ENCODE peak calls at places on chromosome 11, in five cellular contexts. Z is heart right ventricle, B is heart left ventricle, C is ascending aorta, M is tibial artery. D is an unnamed sample.

GRCh38 chr11:2451916-2452694 is 7.3 kb downstream of the KCNQ1 start:
- DNase-seq in B (peak; percentile 37), M (peak; percentile 54), Z (no peak), C (no peak), D (no peak)

GRCh38 chr11:69126286-69126685 is 29.4 kb upstream of the SMIM38 start:
- DNase-seq in C (no peak), M (peak; percentile 57), B (no peak), Z (no peak), D (no peak)

GRCh38 chr11:67372232-67372992 is 986 bp downstream of the CLCF1 start:
- DNase-seq in B (no peak), M (no peak), C (no peak), Z (peak; percentile 53), D (no peak)

GRCh38 chr11:5280582-5281102 is 10.9 kb upstream of the HBE1 start:
- DNase-seq in B (no peak), M (peak; percentile 80), Z (peak; percentile 16), C (peak; percentile 73), D (peak; percentile 98)

GRCh38 chr11:70842256-70842655 is 410.1 kb downstream of the SHANK2 start:
- DNase-seq in B (no peak), M (no peak), C (no peak), Z (no peak), D (no peak)

GRCh38 chr11:102287963-102288744 is 29.1 kb upstream of the BIRC3 start:
- DNase-seq in B (no peak), C (peak; percentile 72), Z (no peak), M (no peak), D (peak; percentile 28)

GRCh38 chr11:1931791-1932480 is 12.4 kb downstream of the TNNT3 start:
- DNase-seq in Z (no peak), C (no peak), M (no peak), B (no peak), D (no peak)

GRCh38 chr11:19725379-19726079 is 12.9 kb downstream of the NAV2 start:
- DNase-seq in B (no peak), Z (no peak), C (peak; percentile 95), M (peak; percentile 87), D (no peak)

GRCh38 chr11:131491503-131491902 is 121.1 kb downstream of the NTM start:
- DNase-seq in B (no peak), C (no peak), Z (no peak), M (no peak), D (peak; percentile 60)

GRCh38 chr11:131498631-131499053 is 128.2 kb downstream of the NTM start:
- DNase-seq in C (no peak), Z (no peak), M (no peak), B (no peak), D (no peak)

GRCh38 chr11:131499199-131499598 is 128.8 kb downstream of the NTM start:
- DNase-seq in C (no peak), Z (no peak), B (no peak), M (no peak), D (no peak)

GRCh38 chr11:131495417-131495816 is 125.0 kb downstream of the NTM start:
- DNase-seq in Z (peak; percentile 52), B (no peak), C (no peak), M (no peak), D (no peak)
- H3K27ac ChIP-seq in Z (no peak overlapping the region), B (no peak overlapping the region), C (no peak overlapping the region), M (no peak overlapping the region), D (no peak overlapping the region)

DNA sequence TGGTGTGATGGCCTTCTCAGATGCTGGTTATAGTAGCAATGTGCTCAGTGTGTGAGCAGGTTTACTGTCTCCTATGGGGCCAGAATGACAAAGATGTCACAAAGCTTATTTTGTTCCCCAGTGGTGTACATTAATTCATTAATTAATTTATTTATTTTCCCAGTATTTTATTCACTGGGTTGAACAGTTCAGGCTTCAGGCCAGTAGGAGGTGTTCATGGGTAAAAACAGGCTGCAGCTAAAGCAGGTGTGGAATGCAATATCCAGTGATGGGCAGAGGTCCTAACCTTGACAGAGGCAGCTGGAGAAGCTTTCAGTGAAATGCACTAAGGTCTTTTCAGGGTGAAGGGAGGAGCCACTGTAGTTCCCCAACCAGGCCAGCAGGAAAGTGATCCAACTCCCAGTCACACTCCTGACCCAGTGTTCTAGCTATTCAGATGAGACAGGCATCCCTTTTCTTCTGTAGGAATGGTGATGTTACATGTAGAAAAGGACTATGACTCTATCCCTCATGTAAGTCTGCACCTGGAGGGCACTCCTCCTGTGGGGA is 7.8 kb upstream of the FANCF start:
- DNase-seq in Z (no peak), C (no peak), M (no peak), B (no peak), D (no peak)
- TF ChIP-seq CTCF in Z (no peak), C (no peak), M (no peak), B (no peak), D (peak; percentile 38)

DNA sequence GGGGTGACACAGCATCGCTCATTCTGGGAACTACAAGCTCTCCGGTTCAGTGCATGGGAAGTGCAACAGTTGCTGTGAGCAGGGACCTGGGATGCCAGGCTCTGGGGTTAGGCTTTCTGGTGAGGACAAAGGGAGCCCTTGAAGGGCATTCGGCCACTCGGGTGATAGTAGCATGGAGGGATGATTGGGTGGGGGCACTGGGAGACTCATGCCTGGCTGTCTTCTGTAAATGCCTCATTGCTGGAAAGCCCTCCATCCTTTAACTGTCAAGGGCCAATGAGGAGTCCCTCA is 9.9 kb downstream of the OAF start:
- DNase-seq in M (no peak), B (peak; percentile 51), C (no peak), Z (no peak), D (no peak)
- H3K27ac ChIP-seq in M (no peak overlapping the region), B (no peak overlapping the region), C (no peak overlapping the region), Z (no peak overlapping the region), D (no peak overlapping the region)

DNA sequence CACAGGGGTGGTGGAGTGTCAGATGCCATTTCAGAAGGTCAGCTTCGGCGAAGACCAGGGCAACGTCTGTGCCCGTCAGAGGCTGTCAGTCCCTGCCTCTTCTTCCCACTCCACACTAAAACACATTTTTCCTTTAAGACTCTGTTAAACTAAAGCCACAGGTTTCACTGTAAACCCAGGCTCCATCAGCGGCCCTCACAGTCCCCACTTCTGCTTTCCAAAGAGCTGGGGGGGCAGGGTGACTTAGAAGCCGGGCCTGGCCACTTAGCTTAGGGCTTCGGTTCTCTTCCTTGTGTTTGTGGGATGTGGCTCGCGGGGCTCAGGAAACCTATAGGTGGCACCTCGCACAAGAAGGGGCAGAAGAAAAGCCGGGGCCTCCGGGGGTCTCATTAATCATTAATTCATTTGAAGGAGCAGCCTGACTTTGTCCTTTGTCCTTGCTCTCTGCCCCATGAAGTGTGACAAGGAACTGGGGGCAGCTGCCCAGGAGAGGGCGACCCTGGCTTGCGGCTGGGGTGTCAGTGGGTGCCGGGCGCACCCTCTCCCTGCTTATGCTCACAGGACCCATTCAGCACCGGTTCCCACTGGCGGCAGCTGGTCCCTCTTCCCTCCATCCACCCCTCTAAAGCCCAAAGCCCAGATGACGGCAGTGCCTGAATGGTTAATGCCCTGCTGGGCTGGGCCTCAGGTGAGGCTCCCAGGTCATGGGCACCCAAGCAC is 4.1 kb downstream of the SLC25A45 start:
- DNase-seq in M (no peak), C (no peak), Z (no peak), B (no peak), D (no peak)
- TF ChIP-seq CTCF in M (no peak), C (no peak), Z (no peak), B (no peak), D (peak; percentile 38)

GRCh38 chr11:120098503-120099054 is 39.3 kb downstream of the TRIM29 start:
- DNase-seq in M (no peak), Z (no peak), B (no peak), C (no peak), D (no peak)

GRCh38 chr11:120096326-120096725 is 41.6 kb downstream of the TRIM29 start:
- DNase-seq in C (no peak), Z (no peak), M (no peak), B (no peak), D (no peak)

GRCh38 chr11:120096756-120097191 is 41.1 kb downstream of the TRIM29 start:
- DNase-seq in M (no peak), B (no peak), C (no peak), Z (no peak), D (no peak)

GRCh38 chr11:120097721-120098385 is 40.1 kb downstream of the TRIM29 start:
- DNase-seq in Z (no peak), C (no peak), B (no peak), M (no peak), D (no peak)

DNA sequence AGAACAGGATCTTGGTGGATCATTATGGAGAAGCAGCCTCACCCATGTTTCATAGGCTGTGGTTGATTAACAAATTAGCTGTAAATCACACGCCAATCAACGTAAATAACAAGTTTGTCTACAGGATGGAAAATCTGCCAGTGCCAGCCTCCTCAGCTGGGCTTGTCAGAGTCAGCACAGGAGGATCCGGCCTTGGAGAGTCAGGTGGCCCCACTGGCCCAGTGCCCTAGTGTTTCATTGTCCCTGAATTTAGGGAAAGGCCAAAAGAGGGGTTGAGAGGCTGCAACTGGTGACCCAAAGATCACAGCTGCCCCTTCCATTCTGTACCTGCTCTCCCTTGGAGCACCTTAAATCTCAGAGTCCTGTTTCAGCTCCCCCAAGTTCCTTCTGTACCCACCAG is 42.4 kb downstream of the TRIM29 start:
- DNase-seq in M (no peak), C (no peak), Z (no peak), B (no peak), D (no peak)
- H3K27ac ChIP-seq in M (no peak overlapping the region), C (no peak overlapping the region), Z (no peak overlapping the region), B (no peak overlapping the region), D (no peak overlapping the region)

DNA sequence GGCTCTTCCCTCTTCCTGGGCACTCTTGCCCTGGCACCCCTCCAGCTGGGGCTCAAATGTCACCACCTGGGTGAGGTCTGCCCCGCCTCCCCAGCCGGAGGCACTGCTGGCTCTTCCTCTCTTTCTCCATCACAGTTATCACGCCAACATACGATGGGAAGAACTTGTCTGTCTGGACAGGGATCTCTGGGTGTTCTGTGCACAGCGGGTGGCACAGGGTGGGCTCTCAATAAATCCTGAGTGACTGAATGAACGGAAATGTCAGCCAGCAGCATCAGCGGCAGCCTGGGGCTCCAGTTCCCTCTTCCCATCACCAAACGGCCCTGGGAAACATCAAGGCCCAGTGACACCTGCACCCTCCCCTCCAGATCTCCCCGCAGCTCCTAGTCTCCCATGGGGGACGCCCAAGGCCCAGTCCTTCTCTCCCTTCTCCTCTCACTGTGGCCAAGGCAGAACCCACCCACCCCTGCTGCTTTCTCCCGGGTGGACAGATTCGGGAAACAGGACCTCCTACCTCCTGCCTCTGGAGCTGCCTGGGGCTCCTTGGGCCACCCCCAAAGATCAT is 440 bp upstream of the SLC25A45 start:
- DNase-seq in C (no peak), B (no peak), Z (no peak), M (no peak), D (no peak)
- TF ChIP-seq CTCF in C (no peak), B (no peak), Z (no peak), M (no peak), D (no peak)

D was measured in foreskin keratinocyte.